ENCODE peak calls at places on chromosomes 7 and 10, in six cellular contexts. One of them, this sample, is unnamed.

GRCh38 chr7:23654508-23654907 is 25.5 kb upstream of the FAM221A start:
- DNase-seq in epithelial cell of esophagus: peak
- DNase-seq in AG09309: no peak
- DNase-seq in CD4-positive, alpha-beta T cell: no peak
- DNase-seq in posterior cingulate gyrus: no peak
- DNase-seq in AG04450: no peak
- DNase-seq in this sample: no peak

GRCh38 chr7:57427146-57427545 is 22.8 kb upstream of the ZNF716 start:
- DNase-seq in posterior cingulate gyrus: no peak
- DNase-seq in AG04450: no peak
- DNase-seq in AG09309: no peak
- DNase-seq in epithelial cell of esophagus: no peak
- DNase-seq in CD4-positive, alpha-beta T cell: no peak
- DNase-seq in this sample: no peak

GRCh38 chr7:106057962-106058901 is 53.9 kb downstream of the SYPL1 start:
- DNase-seq in CD4-positive, alpha-beta T cell: no peak
- DNase-seq in epithelial cell of esophagus: peak
- DNase-seq in AG09309: no peak
- DNase-seq in AG04450: no peak
- DNase-seq in posterior cingulate gyrus: peak
- DNase-seq in this sample: peak

GRCh38 chr10:101529207-101529606 is 58.9 kb downstream of the POLL start:
- DNase-seq in AG09309: no peak
- DNase-seq in AG04450: no peak
- DNase-seq in CD4-positive, alpha-beta T cell: no peak
- DNase-seq in epithelial cell of esophagus: no peak
- DNase-seq in posterior cingulate gyrus: no peak
- DNase-seq in this sample: no peak

GRCh38 chr10:75531571-75532031 is 100.2 kb downstream of the LRMDA start:
- DNase-seq in CD4-positive, alpha-beta T cell: no peak
- DNase-seq in epithelial cell of esophagus: no peak
- DNase-seq in AG04450: no peak
- DNase-seq in AG09309: no peak
- DNase-seq in posterior cingulate gyrus: no peak
- DNase-seq in this sample: no peak

GRCh38 chr10:15167411-15168295 is 840 bp downstream of the NMT2 start:
- DNase-seq in AG09309: no peak
- DNase-seq in AG04450: no peak
- DNase-seq in posterior cingulate gyrus: no peak
- DNase-seq in epithelial cell of esophagus: peak
- DNase-seq in CD4-positive, alpha-beta T cell: peak
- DNase-seq in this sample: peak

GRCh38 chr7:128007293-128007680 is 23.9 kb downstream of the LRRC4 start:
- DNase-seq in posterior cingulate gyrus: no peak
- DNase-seq in AG09309: no peak
- DNase-seq in CD4-positive, alpha-beta T cell: no peak
- DNase-seq in epithelial cell of esophagus: no peak
- DNase-seq in AG04450: no peak
- DNase-seq in this sample: no peak

GRCh38 chr10:120480848-120481247 is 23.8 kb downstream of the PLPP4 start:
- DNase-seq in AG09309: no peak
- DNase-seq in CD4-positive, alpha-beta T cell: no peak
- DNase-seq in AG04450: no peak
- DNase-seq in epithelial cell of esophagus: no peak
- DNase-seq in posterior cingulate gyrus: no peak
- DNase-seq in this sample: no peak

GRCh38 chr7:151179946-151180345 is 7.1 kb downstream of the ASB10 start:
- DNase-seq in epithelial cell of esophagus: no peak
- DNase-seq in AG04450: no peak
- DNase-seq in AG09309: no peak
- DNase-seq in CD4-positive, alpha-beta T cell: no peak
- DNase-seq in posterior cingulate gyrus: no peak
- DNase-seq in this sample: no peak

GRCh38 chr7:261341-262250 is 28.4 kb upstream of the FOXL3 start:
- DNase-seq in posterior cingulate gyrus: peak
- DNase-seq in epithelial cell of esophagus: no peak
- DNase-seq in AG04450: no peak
- DNase-seq in AG09309: no peak
- DNase-seq in CD4-positive, alpha-beta T cell: no peak
- DNase-seq in this sample: no peak

GRCh38 chr7:44064791-44065430 is 456 bp downstream of the PGAM2 start:
- DNase-seq in posterior cingulate gyrus: peak
- DNase-seq in AG04450: no peak
- DNase-seq in AG09309: no peak
- DNase-seq in CD4-positive, alpha-beta T cell: no peak
- DNase-seq in epithelial cell of esophagus: no peak
- DNase-seq in this sample: no peak

GRCh38 chr7:48052748-48053147 is 17.4 kb downstream of the C7orf57 start:
- DNase-seq in epithelial cell of esophagus: peak
- DNase-seq in CD4-positive, alpha-beta T cell: no peak
- DNase-seq in posterior cingulate gyrus: no peak
- DNase-seq in AG04450: no peak
- DNase-seq in AG09309: no peak
- DNase-seq in this sample: peak

GRCh38 chr10:132878091-132878729 is 64.2 kb downstream of the CFAP46 start:
- DNase-seq in AG04450: no peak
- DNase-seq in posterior cingulate gyrus: peak
- DNase-seq in CD4-positive, alpha-beta T cell: no peak
- DNase-seq in epithelial cell of esophagus: no peak
- DNase-seq in AG09309: no peak
- DNase-seq in this sample: no peak

GRCh38 chr10:54800677-54801480 is at the start of gene PCDH15:
- DNase-seq in AG04450: no peak
- DNase-seq in AG09309: no peak
- DNase-seq in CD4-positive, alpha-beta T cell: no peak
- DNase-seq in epithelial cell of esophagus: peak
- DNase-seq in posterior cingulate gyrus: peak
- DNase-seq in this sample: peak

GRCh38 chr10:58367049-58367448 is 18.2 kb upstream of the TFAM start:
- DNase-seq in epithelial cell of esophagus: no peak
- DNase-seq in posterior cingulate gyrus: no peak
- DNase-seq in AG04450: no peak
- DNase-seq in AG09309: no peak
- DNase-seq in CD4-positive, alpha-beta T cell: no peak
- DNase-seq in this sample: no peak

GRCh38 chr10:80274396-80275134 is 14.9 kb downstream of the MAT1A start:
- DNase-seq in CD4-positive, alpha-beta T cell: no peak
- DNase-seq in AG09309: no peak
- DNase-seq in posterior cingulate gyrus: no peak
- DNase-seq in AG04450: no peak
- DNase-seq in epithelial cell of esophagus: no peak
- DNase-seq in this sample: no peak

GRCh38 chr7:35286986-35287385 is 33.1 kb upstream of the TBX20 start:
- DNase-seq in epithelial cell of esophagus: no peak
- DNase-seq in posterior cingulate gyrus: no peak
- DNase-seq in CD4-positive, alpha-beta T cell: no peak
- DNase-seq in AG04450: no peak
- DNase-seq in AG09309: no peak
- DNase-seq in this sample: no peak

GRCh38 chr7:127239814-127240213 is 12.9 kb downstream of the GRM8 start:
- DNase-seq in CD4-positive, alpha-beta T cell: no peak
- DNase-seq in epithelial cell of esophagus: no peak
- DNase-seq in posterior cingulate gyrus: no peak
- DNase-seq in AG09309: no peak
- DNase-seq in AG04450: no peak
- DNase-seq in this sample: no peak

GRCh38 chr10:36280396-36280795 is 638.3 kb upstream of the FZD8 start:
- DNase-seq in posterior cingulate gyrus: no peak
- DNase-seq in AG09309: no peak
- DNase-seq in epithelial cell of esophagus: peak
- DNase-seq in CD4-positive, alpha-beta T cell: no peak
- DNase-seq in AG04450: no peak
- DNase-seq in this sample: no peak

GRCh38 chr7:2819954-2820397 is 24.1 kb downstream of the GNA12 start:
- DNase-seq in posterior cingulate gyrus: no peak
- DNase-seq in AG04450: no peak
- DNase-seq in AG09309: no peak
- DNase-seq in epithelial cell of esophagus: no peak
- DNase-seq in CD4-positive, alpha-beta T cell: no peak
- DNase-seq in this sample: no peak

GRCh38 chr7:55100172-55100961 is 81.5 kb downstream of the EGFR start:
- DNase-seq in AG04450: no peak
- DNase-seq in epithelial cell of esophagus: peak
- DNase-seq in AG09309: no peak
- DNase-seq in CD4-positive, alpha-beta T cell: no peak
- DNase-seq in posterior cingulate gyrus: no peak
- DNase-seq in this sample: no peak

GRCh38 chr7:150716368-150716767 is at the start of gene GIMAP1:
- DNase-seq in AG04450: no peak
- DNase-seq in AG09309: no peak
- DNase-seq in CD4-positive, alpha-beta T cell: peak
- DNase-seq in epithelial cell of esophagus: no peak
- DNase-seq in posterior cingulate gyrus: no peak
- DNase-seq in this sample: no peak

GRCh38 chr10:19628767-19629443 is 187.3 kb upstream of the PLXDC2 start:
- DNase-seq in AG09309: no peak
- DNase-seq in epithelial cell of esophagus: no peak
- DNase-seq in posterior cingulate gyrus: no peak
- DNase-seq in CD4-positive, alpha-beta T cell: no peak
- DNase-seq in AG04450: no peak
- DNase-seq in this sample: no peak

GRCh38 chr7:6536899-6537298 is 14.4 kb downstream of the GRID2IP start:
- DNase-seq in CD4-positive, alpha-beta T cell: no peak
- DNase-seq in AG04450: no peak
- DNase-seq in epithelial cell of esophagus: no peak
- DNase-seq in posterior cingulate gyrus: no peak
- DNase-seq in AG09309: no peak
- DNase-seq in this sample: no peak

GRCh38 chr10:19828278-19829049 is 12.2 kb downstream of the PLXDC2 start:
- DNase-seq in CD4-positive, alpha-beta T cell: no peak
- DNase-seq in epithelial cell of esophagus: no peak
- DNase-seq in posterior cingulate gyrus: no peak
- DNase-seq in AG04450: no peak
- DNase-seq in AG09309: no peak
- DNase-seq in this sample: no peak

GRCh38 chr7:52715701-52716100 is 319.7 kb upstream of the POM121L12 start:
- DNase-seq in AG04450: no peak
- DNase-seq in posterior cingulate gyrus: no peak
- DNase-seq in AG09309: no peak
- DNase-seq in CD4-positive, alpha-beta T cell: no peak
- DNase-seq in epithelial cell of esophagus: no peak
- DNase-seq in this sample: no peak

GRCh38 chr10:510415-510881 is 179.0 kb downstream of the DIP2C start:
- DNase-seq in epithelial cell of esophagus: peak
- DNase-seq in AG04450: no peak
- DNase-seq in posterior cingulate gyrus: peak
- DNase-seq in CD4-positive, alpha-beta T cell: no peak
- DNase-seq in AG09309: no peak
- DNase-seq in this sample: peak

GRCh38 chr10:59553127-59553649 is 156.5 kb downstream of the SLC16A9 start:
- DNase-seq in AG04450: no peak
- DNase-seq in AG09309: no peak
- DNase-seq in epithelial cell of esophagus: no peak
- DNase-seq in posterior cingulate gyrus: no peak
- DNase-seq in CD4-positive, alpha-beta T cell: no peak
- DNase-seq in this sample: no peak

GRCh38 chr10:120131183-120131582 is 238.7 kb downstream of the SEC23IP start:
- DNase-seq in CD4-positive, alpha-beta T cell: no peak
- DNase-seq in epithelial cell of esophagus: peak
- DNase-seq in posterior cingulate gyrus: no peak
- DNase-seq in AG09309: no peak
- DNase-seq in AG04450: no peak
- DNase-seq in this sample: peak

GRCh38 chr10:101512741-101513140 is 75.3 kb downstream of the POLL start:
- DNase-seq in CD4-positive, alpha-beta T cell: no peak
- DNase-seq in epithelial cell of esophagus: peak
- DNase-seq in AG04450: no peak
- DNase-seq in posterior cingulate gyrus: no peak
- DNase-seq in AG09309: no peak
- DNase-seq in this sample: peak

GRCh38 chr10:124640538-124641231 is 103.5 kb downstream of the FAM53B start:
- DNase-seq in CD4-positive, alpha-beta T cell: no peak
- DNase-seq in AG04450: no peak
- DNase-seq in AG09309: no peak
- DNase-seq in epithelial cell of esophagus: peak
- DNase-seq in posterior cingulate gyrus: peak
- DNase-seq in this sample: peak

GRCh38 chr7:99143853-99144672 is at the start of gene SMURF1:
- DNase-seq in posterior cingulate gyrus: peak
- DNase-seq in CD4-positive, alpha-beta T cell: peak
- DNase-seq in AG09309: no peak
- DNase-seq in epithelial cell of esophagus: peak
- DNase-seq in AG04450: no peak
- DNase-seq in this sample: peak

GRCh38 chr10:71623098-71623985 is 96.2 kb downstream of the C10orf105 start:
- DNase-seq in AG04450: no peak
- DNase-seq in AG09309: no peak
- DNase-seq in CD4-positive, alpha-beta T cell: no peak
- DNase-seq in posterior cingulate gyrus: no peak
- DNase-seq in epithelial cell of esophagus: peak
- DNase-seq in this sample: no peak

GRCh38 chr7:26588511-26588910 is 275.9 kb downstream of the SKAP2 start:
- DNase-seq in AG04450: no peak
- DNase-seq in CD4-positive, alpha-beta T cell: no peak
- DNase-seq in AG09309: no peak
- DNase-seq in epithelial cell of esophagus: no peak
- DNase-seq in posterior cingulate gyrus: no peak
- DNase-seq in this sample: no peak

GRCh38 chr10:6203331-6204062 is 765 bp downstream of the PFKFB3 start:
- DNase-seq in AG04450: no peak
- DNase-seq in CD4-positive, alpha-beta T cell: peak
- DNase-seq in posterior cingulate gyrus: no peak
- DNase-seq in epithelial cell of esophagus: peak
- DNase-seq in AG09309: no peak
- DNase-seq in this sample: peak

GRCh38 chr7:13835442-13835841 is 154.0 kb downstream of the ETV1 start:
- DNase-seq in AG04450: no peak
- DNase-seq in epithelial cell of esophagus: no peak
- DNase-seq in CD4-positive, alpha-beta T cell: no peak
- DNase-seq in posterior cingulate gyrus: no peak
- DNase-seq in AG09309: no peak
- DNase-seq in this sample: no peak